ENCODE peak calls at places on chromosomes 11 and 22, in five cellular contexts. V, K, L, M and W are unnamed samples.

GRCh38 chr11:102920118-102920684 is 35.3 kb downstream of the MMP13 start:
- DNase-seq in V (no peak), K (no peak), M (no peak), L (no peak), W (no peak)

GRCh38 chr11:74019860-74020259 is 11.0 kb upstream of the UCP3 start:
- DNase-seq in L (peak), M (no peak), K (no peak), V (no peak), W (no peak)

GRCh38 chr11:121535122-121535796 is 82.5 kb upstream of the SORL1-AS1 start:
- DNase-seq in V (no peak), L (no peak), K (no peak), M (no peak), W (no peak)

GRCh38 chr11:72223615-72224586 is 666 bp upstream of the INPPL1 start:
- DNase-seq in K (peak), L (peak), V (peak), M (no peak), W (peak)

GRCh38 chr11:12725863-12726666 is 51.8 kb downstream of the TEAD1 start:
- DNase-seq in M (no peak), V (peak), K (no peak), L (no peak), W (no peak)

GRCh38 chr11:118306556-118306955 is 2.0 kb downstream of the CD3E start:
- DNase-seq in M (no peak), L (peak), K (no peak), V (no peak), W (no peak)

GRCh38 chr11:123653997-123654565 is 343 bp downstream of the SCN3B start:
- DNase-seq in K (peak), V (peak), M (peak), L (no peak), W (peak)

GRCh38 chr22:23651676-23652075 is 19.6 kb upstream of the DRICH1 start:
- DNase-seq in V (no peak), M (no peak), K (no peak), L (no peak), W (no peak)

GRCh38 chr11:44818110-44818509 is 91.3 kb downstream of the TSPAN18 start:
- DNase-seq in L (no peak), V (no peak), K (no peak), M (no peak), W (no peak)

GRCh38 chr11:112396092-112396491 is 135.4 kb upstream of the PLET1 start:
- DNase-seq in L (no peak), K (no peak), V (no peak), M (no peak), W (no peak)

GRCh38 chr22:23219787-23220484 is 39.6 kb downstream of the BCR start:
- DNase-seq in V (no peak), K (no peak), L (peak), M (no peak), W (peak)

GRCh38 chr11:10298342-10298741 is 4.3 kb upstream of the SBF2 start:
- DNase-seq in V (no peak), L (peak), M (no peak), K (no peak), W (no peak)

GRCh38 chr11:10394229-10395100 is 60.6 kb upstream of the AMPD3 start:
- DNase-seq in L (no peak), K (no peak), V (no peak), M (no peak), W (no peak)

GRCh38 chr11:96013459-96014213 is 89.7 kb upstream of the MTMR2 start:
- DNase-seq in K (no peak), V (no peak), L (no peak), M (no peak), W (no peak)

GRCh38 chr11:86869531-86869930 is 69.2 kb downstream of the PRSS23 start:
- DNase-seq in M (no peak), K (no peak), V (no peak), L (no peak), W (no peak)

GRCh38 chr22:45905924-45906865 is 70.8 kb downstream of the WNT7B start:
- DNase-seq in L (no peak), M (no peak), K (no peak), V (no peak), W (no peak)

GRCh38 chr22:16914006-16914405 is 88.8 kb upstream of the XKR3 start:
- DNase-seq in K (no peak), V (no peak), L (no peak), M (no peak), W (no peak)

GRCh38 chr11:102494216-102494615 is 36.3 kb downstream of the MMP7 start:
- DNase-seq in M (no peak), K (no peak), V (peak), L (no peak), W (no peak)

GRCh38 chr11:105177658-105178057 is 38.1 kb upstream of the CARD18 start:
- DNase-seq in K (no peak), V (no peak), M (no peak), L (no peak), W (no peak)

GRCh38 chr22:36323855-36324331 is 63.9 kb downstream of the MYH9 start:
- DNase-seq in L (no peak), K (no peak), V (no peak), M (no peak), W (no peak)

GRCh38 chr11:75275581-75275980 is 35.0 kb downstream of the TPBGL start:
- DNase-seq in V (no peak), M (no peak), L (peak), K (peak), W (peak)

GRCh38 chr11:119295178-119295577 is 21.8 kb downstream of the MCAM start:
- DNase-seq in L (no peak), M (no peak), K (no peak), V (no peak), W (no peak)

GRCh38 chr11:17744151-17744940 is 9.8 kb downstream of the KCNC1 start:
- DNase-seq in V (no peak), L (no peak), K (no peak), M (no peak), W (no peak)

GRCh38 chr11:33187851-33188722 is 26.8 kb upstream of the CSTF3 start:
- DNase-seq in M (no peak), V (no peak), K (no peak), L (no peak), W (no peak)

GRCh38 chr11:61139391-61139790 is 21.8 kb downstream of the VPS37C start:
- DNase-seq in K (no peak), L (no peak), M (no peak), V (no peak), W (no peak)

GRCh38 chr22:47160141-47160541 is 397.7 kb downstream of the TBC1D22A start:
- DNase-seq in V (no peak), K (no peak), L (no peak), M (no peak), W (no peak)

GRCh38 chr11:76802151-76802550 is 19.0 kb downstream of the TSKU start:
- DNase-seq in V (no peak), M (no peak), K (peak), L (no peak), W (no peak)

GRCh38 chr11:16784097-16784496 is 45.6 kb downstream of the C11orf58 start:
- DNase-seq in K (no peak), M (peak), V (no peak), L (no peak), W (no peak)

GRCh38 chr11:119666463-119667131 is 62.4 kb downstream of the NECTIN1 start:
- DNase-seq in K (peak), L (peak), V (peak), M (peak), W (peak)

GRCh38 chr11:57432017-57432590 is 5.2 kb upstream of the SLC43A3 start:
- DNase-seq in L (no peak), K (no peak), M (no peak), V (no peak), W (no peak)

GRCh38 chr11:86395061-86395551 is 20.4 kb downstream of the CCDC81 start:
- DNase-seq in M (no peak), K (no peak), L (no peak), V (no peak), W (no peak)